ENCODE peak calls at places on chromosome 1, in four cellular contexts. One of them, this sample, is unnamed.

GRCh38 chr1:246540738-246541491 is 25.1 kb downstream of the TFB2M start:
- DNase-seq in heart right ventricle: no peak
- DNase-seq in fibroblast of pulmonary artery: no peak
- DNase-seq in HFFc6: no peak
- DNase-seq in this sample: no peak

GRCh38 chr1:231676487-231676886 is 49.9 kb downstream of the DISC1 start:
- DNase-seq in heart right ventricle: no peak
- DNase-seq in fibroblast of pulmonary artery: peak; percentile 16
- DNase-seq in HFFc6: no peak
- DNase-seq in this sample: peak; percentile 31

GRCh38 chr1:74731399-74732052 is 1.3 kb downstream of the CRYZ start:
- DNase-seq in heart right ventricle: no peak
- DNase-seq in fibroblast of pulmonary artery: no peak
- DNase-seq in HFFc6: peak; percentile 56
- DNase-seq in this sample: peak; percentile 4

GRCh38 chr1:183731151-183731550 is 73.8 kb upstream of the RGL1 start:
- DNase-seq in heart right ventricle: no peak
- DNase-seq in HFFc6: no peak
- DNase-seq in fibroblast of pulmonary artery: no peak
- DNase-seq in this sample: no peak

GRCh38 chr1:55443175-55443933 is 228.2 kb upstream of the USP24 start:
- DNase-seq in HFFc6: peak; percentile 98
- DNase-seq in fibroblast of pulmonary artery: peak; percentile 98
- DNase-seq in heart right ventricle: peak; percentile 44
- DNase-seq in this sample: peak; percentile 98

GRCh38 chr1:92933459-92933858 is 27.8 kb downstream of the DIPK1A start:
- DNase-seq in HFFc6: no peak
- DNase-seq in heart right ventricle: no peak
- DNase-seq in fibroblast of pulmonary artery: peak; percentile 39
- DNase-seq in this sample: peak; percentile 51

GRCh38 chr1:111139234-111139955 is 498 bp downstream of the DRAM2 start:
- DNase-seq in heart right ventricle: no peak
- DNase-seq in fibroblast of pulmonary artery: peak; percentile 66
- DNase-seq in HFFc6: peak; percentile 38
- DNase-seq in this sample: peak; percentile 58

GRCh38 chr1:64282353-64282752 is 78.9 kb downstream of the UBE2U start:
- DNase-seq in HFFc6: no peak
- DNase-seq in heart right ventricle: peak; percentile 16
- DNase-seq in fibroblast of pulmonary artery: no peak
- DNase-seq in this sample: no peak

GRCh38 chr1:199453731-199454130 is 573.8 kb upstream of the NR5A2 start:
- DNase-seq in fibroblast of pulmonary artery: no peak
- DNase-seq in heart right ventricle: no peak
- DNase-seq in HFFc6: no peak
- DNase-seq in this sample: no peak

GRCh38 chr1:87794788-87795614 is 466.3 kb downstream of the LMO4 start:
- DNase-seq in fibroblast of pulmonary artery: peak; percentile 61
- DNase-seq in HFFc6: peak; percentile 74
- DNase-seq in heart right ventricle: no peak
- DNase-seq in this sample: peak; percentile 53

GRCh38 chr1:25861316-25862286 is 2.3 kb upstream of the AUNIP start:
- DNase-seq in fibroblast of pulmonary artery: no peak
- DNase-seq in heart right ventricle: no peak
- DNase-seq in HFFc6: no peak
- DNase-seq in this sample: no peak

This sample was measured in cardiac fibroblast.